ENCODE peak calls at places on chromosome 1, in four cellular contexts. One of them, this sample, is unnamed.

GRCh38 chr1:236522937-236523703 is 662 bp upstream of the LGALS8 start:
- DNase-seq in cerebellar cortex: peak; percentile 36
- DNase-seq in stimulated activated CD4-positive, alpha-beta T cell treated with anti-CD3 and anti-CD28 coated beads, Interleukin-2, amount 100 ng/mL, for 24 hours: no peak
- DNase-seq in activated T-cell treated with anti-CD3 and anti-CD28 coated beads for 4 hours: no peak
- DNase-seq in this sample: no peak

GRCh38 chr1:107318932-107319331 is 178.1 kb downstream of the NTNG1 start:
- DNase-seq in activated T-cell treated with anti-CD3 and anti-CD28 coated beads for 4 hours: no peak
- DNase-seq in cerebellar cortex: no peak
- DNase-seq in stimulated activated CD4-positive, alpha-beta T cell treated with anti-CD3 and anti-CD28 coated beads, Interleukin-2, amount 100 ng/mL, for 24 hours: no peak
- DNase-seq in this sample: no peak

GRCh38 chr1:198794498-198794897 is 155.7 kb downstream of the PTPRC start:
- DNase-seq in stimulated activated CD4-positive, alpha-beta T cell treated with anti-CD3 and anti-CD28 coated beads, Interleukin-2, amount 100 ng/mL, for 24 hours: no peak
- DNase-seq in cerebellar cortex: no peak
- DNase-seq in activated T-cell treated with anti-CD3 and anti-CD28 coated beads for 4 hours: no peak
- DNase-seq in this sample: no peak

GRCh38 chr1:60765204-60765603 is 317.2 kb upstream of the NFIA start:
- DNase-seq in activated T-cell treated with anti-CD3 and anti-CD28 coated beads for 4 hours: no peak
- DNase-seq in cerebellar cortex: peak; percentile 10
- DNase-seq in stimulated activated CD4-positive, alpha-beta T cell treated with anti-CD3 and anti-CD28 coated beads, Interleukin-2, amount 100 ng/mL, for 24 hours: no peak
- DNase-seq in this sample: no peak

GRCh38 chr1:181737056-181737455 is 253.7 kb downstream of the CACNA1E start:
- DNase-seq in cerebellar cortex: no peak
- DNase-seq in activated T-cell treated with anti-CD3 and anti-CD28 coated beads for 4 hours: no peak
- DNase-seq in stimulated activated CD4-positive, alpha-beta T cell treated with anti-CD3 and anti-CD28 coated beads, Interleukin-2, amount 100 ng/mL, for 24 hours: no peak
- DNase-seq in this sample: no peak

GRCh38 chr1:2871246-2871815 is 69.8 kb upstream of the TTC34 start:
- DNase-seq in stimulated activated CD4-positive, alpha-beta T cell treated with anti-CD3 and anti-CD28 coated beads, Interleukin-2, amount 100 ng/mL, for 24 hours: no peak
- DNase-seq in cerebellar cortex: no peak
- DNase-seq in activated T-cell treated with anti-CD3 and anti-CD28 coated beads for 4 hours: no peak
- DNase-seq in this sample: no peak

GRCh38 chr1:109269212-109269980 is 13.5 kb downstream of the PSRC1 start:
- DNase-seq in stimulated activated CD4-positive, alpha-beta T cell treated with anti-CD3 and anti-CD28 coated beads, Interleukin-2, amount 100 ng/mL, for 24 hours: no peak
- DNase-seq in activated T-cell treated with anti-CD3 and anti-CD28 coated beads for 4 hours: no peak
- DNase-seq in cerebellar cortex: no peak
- DNase-seq in this sample: no peak

GRCh38 chr1:109529895-109530456 is 9.7 kb upstream of the GPR61 start:
- DNase-seq in stimulated activated CD4-positive, alpha-beta T cell treated with anti-CD3 and anti-CD28 coated beads, Interleukin-2, amount 100 ng/mL, for 24 hours: no peak
- DNase-seq in cerebellar cortex: no peak
- DNase-seq in activated T-cell treated with anti-CD3 and anti-CD28 coated beads for 4 hours: no peak
- DNase-seq in this sample: no peak

GRCh38 chr1:234899041-234899787 is 229.4 kb downstream of the TOMM20 start:
- DNase-seq in activated T-cell treated with anti-CD3 and anti-CD28 coated beads for 4 hours: no peak
- DNase-seq in stimulated activated CD4-positive, alpha-beta T cell treated with anti-CD3 and anti-CD28 coated beads, Interleukin-2, amount 100 ng/mL, for 24 hours: no peak
- DNase-seq in cerebellar cortex: peak; percentile 48
- DNase-seq in this sample: no peak

GRCh38 chr1:4306559-4307467 is 347.6 kb upstream of the AJAP1 start:
- DNase-seq in activated T-cell treated with anti-CD3 and anti-CD28 coated beads for 4 hours: no peak
- DNase-seq in stimulated activated CD4-positive, alpha-beta T cell treated with anti-CD3 and anti-CD28 coated beads, Interleukin-2, amount 100 ng/mL, for 24 hours: no peak
- DNase-seq in cerebellar cortex: no peak
- DNase-seq in this sample: no peak

GRCh38 chr1:224635356-224635755 is 19.2 kb downstream of the CNIH3 start:
- DNase-seq in cerebellar cortex: no peak
- DNase-seq in activated T-cell treated with anti-CD3 and anti-CD28 coated beads for 4 hours: no peak
- DNase-seq in stimulated activated CD4-positive, alpha-beta T cell treated with anti-CD3 and anti-CD28 coated beads, Interleukin-2, amount 100 ng/mL, for 24 hours: no peak
- DNase-seq in this sample: no peak

GRCh38 chr1:27348861-27349783 is 7.3 kb downstream of the SYTL1 start:
- DNase-seq in activated T-cell treated with anti-CD3 and anti-CD28 coated beads for 4 hours: no peak
- DNase-seq in cerebellar cortex: peak; percentile 78
- DNase-seq in stimulated activated CD4-positive, alpha-beta T cell treated with anti-CD3 and anti-CD28 coated beads, Interleukin-2, amount 100 ng/mL, for 24 hours: no peak
- DNase-seq in this sample: peak; percentile 36

GRCh38 chr1:54569339-54569738 is 21.3 kb downstream of the ACOT11 start:
- DNase-seq in stimulated activated CD4-positive, alpha-beta T cell treated with anti-CD3 and anti-CD28 coated beads, Interleukin-2, amount 100 ng/mL, for 24 hours: no peak
- DNase-seq in activated T-cell treated with anti-CD3 and anti-CD28 coated beads for 4 hours: no peak
- DNase-seq in cerebellar cortex: no peak
- DNase-seq in this sample: no peak

GRCh38 chr1:93576346-93576745 is 105.3 kb downstream of the BCAR3 start:
- DNase-seq in activated T-cell treated with anti-CD3 and anti-CD28 coated beads for 4 hours: no peak
- DNase-seq in stimulated activated CD4-positive, alpha-beta T cell treated with anti-CD3 and anti-CD28 coated beads, Interleukin-2, amount 100 ng/mL, for 24 hours: no peak
- DNase-seq in cerebellar cortex: peak; percentile 39
- DNase-seq in this sample: no peak

GRCh38 chr1:55209247-55209646 is 5.9 kb downstream of the USP24 start:
- DNase-seq in cerebellar cortex: peak; percentile 58
- DNase-seq in stimulated activated CD4-positive, alpha-beta T cell treated with anti-CD3 and anti-CD28 coated beads, Interleukin-2, amount 100 ng/mL, for 24 hours: no peak
- DNase-seq in activated T-cell treated with anti-CD3 and anti-CD28 coated beads for 4 hours: no peak
- DNase-seq in this sample: no peak

GRCh38 chr1:227006397-227006796 is 66.3 kb downstream of the COQ8A start:
- DNase-seq in stimulated activated CD4-positive, alpha-beta T cell treated with anti-CD3 and anti-CD28 coated beads, Interleukin-2, amount 100 ng/mL, for 24 hours: no peak
- DNase-seq in cerebellar cortex: no peak
- DNase-seq in activated T-cell treated with anti-CD3 and anti-CD28 coated beads for 4 hours: no peak
- DNase-seq in this sample: no peak

GRCh38 chr1:43592974-43593683 is 56.8 kb upstream of the KDM4A start:
- DNase-seq in activated T-cell treated with anti-CD3 and anti-CD28 coated beads for 4 hours: no peak
- DNase-seq in cerebellar cortex: no peak
- DNase-seq in stimulated activated CD4-positive, alpha-beta T cell treated with anti-CD3 and anti-CD28 coated beads, Interleukin-2, amount 100 ng/mL, for 24 hours: no peak
- DNase-seq in this sample: no peak

GRCh38 chr1:112557385-112557784 is 48.6 kb downstream of the WNT2B start:
- DNase-seq in cerebellar cortex: no peak
- DNase-seq in stimulated activated CD4-positive, alpha-beta T cell treated with anti-CD3 and anti-CD28 coated beads, Interleukin-2, amount 100 ng/mL, for 24 hours: no peak
- DNase-seq in activated T-cell treated with anti-CD3 and anti-CD28 coated beads for 4 hours: no peak
- DNase-seq in this sample: no peak

GRCh38 chr1:24939040-24939439 is 9.0 kb upstream of the RUNX3 start:
- DNase-seq in cerebellar cortex: no peak
- DNase-seq in stimulated activated CD4-positive, alpha-beta T cell treated with anti-CD3 and anti-CD28 coated beads, Interleukin-2, amount 100 ng/mL, for 24 hours: no peak
- DNase-seq in activated T-cell treated with anti-CD3 and anti-CD28 coated beads for 4 hours: no peak
- DNase-seq in this sample: no peak

GRCh38 chr1:111099289-111099688 is 40.6 kb downstream of the DRAM2 start:
- DNase-seq in cerebellar cortex: no peak
- DNase-seq in activated T-cell treated with anti-CD3 and anti-CD28 coated beads for 4 hours: no peak
- DNase-seq in stimulated activated CD4-positive, alpha-beta T cell treated with anti-CD3 and anti-CD28 coated beads, Interleukin-2, amount 100 ng/mL, for 24 hours: no peak
- DNase-seq in this sample: no peak

GRCh38 chr1:153727463-153728304 is at the start of gene INTS3:
- DNase-seq in activated T-cell treated with anti-CD3 and anti-CD28 coated beads for 4 hours: peak; percentile 96
- DNase-seq in cerebellar cortex: peak; percentile 100
- DNase-seq in stimulated activated CD4-positive, alpha-beta T cell treated with anti-CD3 and anti-CD28 coated beads, Interleukin-2, amount 100 ng/mL, for 24 hours: peak; percentile 99
- DNase-seq in this sample: peak; percentile 98

GRCh38 chr1:25795955-25796806 is 3.8 kb upstream of the SELENON start:
- DNase-seq in cerebellar cortex: no peak
- DNase-seq in stimulated activated CD4-positive, alpha-beta T cell treated with anti-CD3 and anti-CD28 coated beads, Interleukin-2, amount 100 ng/mL, for 24 hours: no peak
- DNase-seq in activated T-cell treated with anti-CD3 and anti-CD28 coated beads for 4 hours: no peak
- DNase-seq in this sample: peak; percentile 40

GRCh38 chr1:940121-941026 is 16.7 kb downstream of the SAMD11 start:
- DNase-seq in cerebellar cortex: no peak
- DNase-seq in activated T-cell treated with anti-CD3 and anti-CD28 coated beads for 4 hours: no peak
- DNase-seq in stimulated activated CD4-positive, alpha-beta T cell treated with anti-CD3 and anti-CD28 coated beads, Interleukin-2, amount 100 ng/mL, for 24 hours: no peak
- DNase-seq in this sample: no peak

GRCh38 chr1:47568763-47569162 is 130.9 kb downstream of the FOXD2 start:
- DNase-seq in cerebellar cortex: no peak
- DNase-seq in activated T-cell treated with anti-CD3 and anti-CD28 coated beads for 4 hours: no peak
- DNase-seq in stimulated activated CD4-positive, alpha-beta T cell treated with anti-CD3 and anti-CD28 coated beads, Interleukin-2, amount 100 ng/mL, for 24 hours: no peak
- DNase-seq in this sample: no peak

GRCh38 chr1:118136511-118136937 is 48.5 kb downstream of the SPAG17 start:
- DNase-seq in activated T-cell treated with anti-CD3 and anti-CD28 coated beads for 4 hours: no peak
- DNase-seq in cerebellar cortex: no peak
- DNase-seq in stimulated activated CD4-positive, alpha-beta T cell treated with anti-CD3 and anti-CD28 coated beads, Interleukin-2, amount 100 ng/mL, for 24 hours: peak; percentile 19
- DNase-seq in this sample: no peak

GRCh38 chr1:201414051-201414738 is 7.3 kb downstream of the TNNI1 start:
- DNase-seq in activated T-cell treated with anti-CD3 and anti-CD28 coated beads for 4 hours: no peak
- DNase-seq in stimulated activated CD4-positive, alpha-beta T cell treated with anti-CD3 and anti-CD28 coated beads, Interleukin-2, amount 100 ng/mL, for 24 hours: no peak
- DNase-seq in cerebellar cortex: no peak
- DNase-seq in this sample: no peak

GRCh38 chr1:204438628-204439027 is 27.0 kb upstream of the PPP1R15B start:
- DNase-seq in activated T-cell treated with anti-CD3 and anti-CD28 coated beads for 4 hours: no peak
- DNase-seq in stimulated activated CD4-positive, alpha-beta T cell treated with anti-CD3 and anti-CD28 coated beads, Interleukin-2, amount 100 ng/mL, for 24 hours: no peak
- DNase-seq in cerebellar cortex: no peak
- DNase-seq in this sample: no peak

This sample was measured in activated CD4-positive, alpha-beta T cell treated with anti-CD3 and anti-CD28 coated beads, Interleukin-2, amount 50 U/mL, for 1 hour.